ENCODE peak calls at places on chromosomes 16 and 17, in eight cellular contexts. J is MCF 10A, Q is heart left ventricle, F is HCEC 1CT, O is retina, C is A549, A is amniotic epithelial cell, Z is T-helper 2 cell. V is an unnamed sample.

GRCh38 chr16:81480856-81481821 is 36.5 kb downstream of the CMIP start:
- DNase-seq in J (peak), Q (peak), F (peak), O (peak), C (no peak), A (peak), Z (no peak), V (peak)

GRCh38 chr16:20089246-20089965 is 15.7 kb upstream of the GPR139 start:
- DNase-seq in J (no peak), Q (no peak), F (no peak), O (no peak), C (no peak), A (no peak), Z (no peak), V (no peak)

GRCh38 chr17:74972973-74973328 is 392 bp upstream of the HID1 start:
- DNase-seq in J (no peak), Q (no peak), F (no peak), O (peak), C (no peak), A (no peak), Z (no peak), V (no peak)

GRCh38 chr16:68275611-68276191 is 11.4 kb downstream of the SLC7A6 start:
- DNase-seq in J (peak), Q (no peak), F (no peak), O (no peak), C (no peak), A (no peak), Z (no peak), V (peak)

GRCh38 chr17:40327735-40328385 is 18.9 kb downstream of the RARA start:
- DNase-seq in J (no peak), Q (peak), F (no peak), O (no peak), C (no peak), A (no peak), Z (no peak), V (no peak)

GRCh38 chr16:15672514-15673167 is 22.6 kb downstream of the NDE1 start:
- DNase-seq in J (peak), Q (peak), F (peak), O (no peak), C (peak), A (peak), Z (peak), V (no peak)

GRCh38 chr16:11914759-11915643 is 755 bp downstream of the GSPT1 start:
- DNase-seq in J (peak), Q (peak), F (peak), O (peak), C (no peak), A (peak), Z (peak), V (peak)

GRCh38 chr17:17152385-17152784 is 53.7 kb downstream of the PLD6 start:
- DNase-seq in J (no peak), Q (peak), F (no peak), O (no peak), C (no peak), A (peak), Z (no peak), V (no peak)

GRCh38 chr16:88773812-88774291 is 11.2 kb downstream of the PIEZO1 start:
- DNase-seq in J (no peak), Q (peak), F (peak), O (peak), C (no peak), A (peak), Z (no peak), V (no peak)

GRCh38 chr17:48577330-48577945 is 712 bp downstream of the HOXB4 start:
- DNase-seq in J (no peak), Q (no peak), F (peak), O (no peak), C (no peak), A (peak), Z (no peak), V (peak)

GRCh38 chr17:4987767-4988083 is 250 bp upstream of the CAMTA2 start:
- DNase-seq in J (no peak), Q (no peak), F (no peak), O (no peak), C (peak), A (no peak), Z (no peak), V (no peak)

V was measured in GM13977.